ENCODE peak calls at places on chromosomes 1 and 21, in seven cellular contexts. R is HepG2, K is NT2/D1, P is occipital lobe, Q is cardiac fibroblast, H is T-helper 9 cell, L is head of caudate nucleus. Z is an unnamed sample.

GRCh38 chr1:208052926-208053407 is 142.0 kb upstream of the CD34 start:
- DNase-seq in R (no peak), K (no peak), P (no peak), Q (no peak), H (no peak), L (no peak), Z (no peak)

GRCh38 chr1:205314986-205315618 is 6.4 kb downstream of the NUAK2 start:
- DNase-seq in R (no peak), K (no peak), P (no peak), Q (no peak), H (no peak), L (no peak), Z (no peak)

GRCh38 chr21:28832013-28832714 is 160.5 kb downstream of the LTN1 start:
- DNase-seq in R (peak), K (no peak), P (no peak), Q (peak), H (no peak), L (no peak), Z (no peak)

GRCh38 chr1:9992910-9993309 is 4.1 kb upstream of the RBP7 start:
- DNase-seq in R (no peak), K (no peak), P (no peak), Q (no peak), H (no peak), L (no peak), Z (no peak)

GRCh38 chr1:64473367-64473766 is 3.4 kb downstream of the CACHD1 start:
- DNase-seq in R (no peak), K (no peak), P (no peak), Q (no peak), H (no peak), L (no peak), Z (peak)

GRCh38 chr1:184882649-184883303 is 91.5 kb downstream of the NIBAN1 start:
- DNase-seq in R (no peak), K (no peak), P (peak), Q (peak), H (no peak), L (no peak), Z (no peak)

GRCh38 chr1:197902454-197903195 is at the start of gene C1orf53:
- DNase-seq in R (peak), K (peak), P (peak), Q (peak), H (peak), L (peak), Z (peak)

GRCh38 chr1:45557422-45557944 is 6.9 kb downstream of the AKR1A1 start:
- DNase-seq in R (no peak), K (no peak), P (no peak), Q (no peak), H (no peak), L (no peak), Z (no peak)

GRCh38 chr1:40931601-40932000 is 47.9 kb upstream of the CTPS1 start:
- DNase-seq in R (no peak), K (no peak), P (no peak), Q (no peak), H (no peak), L (no peak), Z (no peak)

GRCh38 chr1:171142451-171143121 is 42.5 kb upstream of the FMO2 start:
- DNase-seq in R (no peak), K (no peak), P (no peak), Q (peak), H (no peak), L (no peak), Z (no peak)

GRCh38 chr1:204600968-204601367 is 84.6 kb downstream of the LRRN2 start:
- DNase-seq in R (no peak), K (no peak), P (no peak), Q (no peak), H (no peak), L (no peak), Z (no peak)

GRCh38 chr1:116377564-116378529 is 4.8 kb downstream of the ATP1A1 start:
- DNase-seq in R (peak), K (no peak), P (peak), Q (peak), H (peak), L (peak), Z (peak)

GRCh38 chr1:156744786-156745419 is 4.0 kb upstream of the MRPL24 start:
- DNase-seq in R (no peak), K (no peak), P (no peak), Q (no peak), H (no peak), L (no peak), Z (no peak)

GRCh38 chr1:232473319-232473718 is 156.6 kb downstream of the SIPA1L2 start:
- DNase-seq in R (no peak), K (peak), P (no peak), Q (peak), H (no peak), L (no peak), Z (peak)

GRCh38 chr1:39671433-39671792 is 494 bp downstream of the NT5C1A start:
- DNase-seq in R (no peak), K (no peak), P (peak), Q (no peak), H (no peak), L (peak), Z (no peak)

GRCh38 chr1:193569696-193570269 is 383.4 kb upstream of the B3GALT2 start:
- DNase-seq in R (no peak), K (no peak), P (no peak), Q (peak), H (no peak), L (no peak), Z (no peak)

GRCh38 chr1:49389699-49390098 is 613.0 kb upstream of the BEND5 start:
- DNase-seq in R (no peak), K (no peak), P (no peak), Q (no peak), H (no peak), L (no peak), Z (no peak)

GRCh38 chr1:212315907-212316306 is 30.7 kb downstream of the PPP2R5A start:
- DNase-seq in R (peak), K (peak), P (no peak), Q (peak), H (no peak), L (no peak), Z (peak)

GRCh38 chr1:10633416-10633815 is 158.7 kb downstream of the PEX14 start:
- DNase-seq in R (no peak), K (no peak), P (no peak), Q (no peak), H (no peak), L (no peak), Z (no peak)

GRCh38 chr1:1543706-1544099 is 3.3 kb upstream of the TMEM240 start:
- DNase-seq in R (no peak), K (no peak), P (no peak), Q (no peak), H (no peak), L (no peak), Z (no peak)

GRCh38 chr1:8554956-8555534 is 237.1 kb downstream of the SLC45A1 start:
- DNase-seq in R (no peak), K (no peak), P (no peak), Q (peak), H (no peak), L (no peak), Z (no peak)

GRCh38 chr21:45041351-45041805 is 33.0 kb upstream of the ADARB1 start:
- DNase-seq in R (no peak), K (no peak), P (no peak), Q (peak), H (no peak), L (no peak), Z (no peak)